ENCODE peak calls at places on chromosomes 12 and 14, in eight cellular contexts. H, V, X, W, S, J, T and Z are unnamed samples.

GRCh38 chr14:100827751-100828447 is 2.0 kb downstream of the MEG3 start:
- DNase-seq in H (no peak), V (peak), X (no peak), W (no peak), S (peak), J (no peak), T (no peak), Z (peak)

GRCh38 chr12:47356129-47356622 is 276.4 kb upstream of the AMIGO2 start:
- DNase-seq in H (no peak), V (no peak), X (no peak), W (no peak), S (peak), J (no peak), T (no peak), Z (no peak)

GRCh38 chr12:92403210-92404175 is 257.8 kb upstream of the BTG1 start:
- DNase-seq in H (no peak), V (no peak), X (no peak), W (no peak), S (no peak), J (peak), T (no peak), Z (no peak)

GRCh38 chr12:26195250-26195640 is at the start of gene SSPN:
- DNase-seq in H (peak), V (peak), X (peak), W (peak), S (peak), J (peak), T (peak), Z (peak)

GRCh38 chr12:109766251-109766778 is 52.7 kb downstream of the FAM222A start:
- DNase-seq in H (no peak), V (no peak), X (no peak), W (no peak), S (no peak), J (no peak), T (no peak), Z (no peak)

GRCh38 chr14:105890474-105891220 is 364.3 kb downstream of the TMEM121 start:
- DNase-seq in H (no peak), V (no peak), X (no peak), W (no peak), S (no peak), J (no peak), T (no peak), Z (no peak)

GRCh38 chr12:131865196-131865875 is 29.1 kb upstream of the ULK1 start:
- DNase-seq in H (no peak), V (peak), X (peak), W (no peak), S (peak), J (no peak), T (no peak), Z (peak)

GRCh38 chr12:110717037-110717436 is 25.7 kb downstream of the PPP1CC start:
- DNase-seq in H (no peak), V (no peak), X (no peak), W (no peak), S (no peak), J (no peak), T (no peak), Z (no peak)

GRCh38 chr12:89448951-89449371 is 75.6 kb downstream of the GALNT4 start:
- DNase-seq in H (no peak), V (peak), X (peak), W (no peak), S (peak), J (no peak), T (no peak), Z (peak)

GRCh38 chr14:75441731-75442130 is 13.9 kb downstream of the JDP2 start:
- DNase-seq in H (no peak), V (no peak), X (no peak), W (no peak), S (no peak), J (no peak), T (no peak), Z (no peak)

GRCh38 chr12:89927226-89927698 is 218.6 kb upstream of the ATP2B1 start:
- DNase-seq in H (no peak), V (no peak), X (no peak), W (no peak), S (no peak), J (peak), T (no peak), Z (no peak)

GRCh38 chr12:65825573-65826512 is 1.6 kb downstream of the HMGA2 start:
- DNase-seq in H (no peak), V (peak), X (peak), W (peak), S (peak), J (peak), T (peak), Z (peak)

GRCh38 chr12:45336762-45337596 is 121.1 kb downstream of the ANO6 start:
- DNase-seq in H (no peak), V (peak), X (peak), W (no peak), S (peak), J (peak), T (no peak), Z (peak)

GRCh38 chr14:74474376-74474775 is 18.7 kb downstream of the NPC2 start:
- DNase-seq in H (no peak), V (no peak), X (no peak), W (no peak), S (no peak), J (no peak), T (no peak), Z (no peak)

GRCh38 chr12:62082448-62082847 is 177.8 kb upstream of the USP15 start:
- DNase-seq in H (no peak), V (no peak), X (no peak), W (no peak), S (no peak), J (no peak), T (no peak), Z (no peak)

GRCh38 chr12:52120951-52121847 is 41.7 kb downstream of the SMIM41 start:
- DNase-seq in H (no peak), V (peak), X (no peak), W (no peak), S (peak), J (no peak), T (no peak), Z (peak)

GRCh38 chr14:66379116-66379515 is 107.1 kb upstream of the CCDC196 start:
- DNase-seq in H (no peak), V (peak), X (no peak), W (peak), S (no peak), J (no peak), T (no peak), Z (peak)

GRCh38 chr12:26855337-26856089 is 22.5 kb upstream of the ITPR2 start:
- DNase-seq in H (no peak), V (no peak), X (no peak), W (no peak), S (no peak), J (no peak), T (no peak), Z (no peak)

GRCh38 chr12:41234672-41235071 is 46.6 kb downstream of the PDZRN4 start:
- DNase-seq in H (no peak), V (no peak), X (no peak), W (no peak), S (no peak), J (no peak), T (no peak), Z (no peak)

GRCh38 chr14:92154283-92154942 is 32.6 kb downstream of the CPSF2 start:
- DNase-seq in H (no peak), V (peak), X (no peak), W (no peak), S (peak), J (no peak), T (no peak), Z (peak)

GRCh38 chr14:34060747-34061050 is 109.8 kb upstream of the EGLN3 start:
- DNase-seq in H (no peak), V (no peak), X (no peak), W (peak), S (no peak), J (no peak), T (no peak), Z (no peak)

GRCh38 chr12:60209933-60210332 is 614.1 kb downstream of the SLC16A7 start:
- DNase-seq in H (no peak), V (peak), X (no peak), W (no peak), S (no peak), J (peak), T (no peak), Z (no peak)

GRCh38 chr12:121128908-121129704 is 3.6 kb upstream of the P2RX7 start:
- DNase-seq in H (no peak), V (no peak), X (peak), W (no peak), S (peak), J (peak), T (no peak), Z (peak)

GRCh38 chr12:3098436-3098835 is 21.3 kb downstream of the TSPAN9 start:
- DNase-seq in H (no peak), V (no peak), X (no peak), W (no peak), S (no peak), J (no peak), T (no peak), Z (no peak)

GRCh38 chr12:53676715-53677611 is 1.1 kb upstream of the ATP5MC2 start:
- DNase-seq in H (peak), V (no peak), X (peak), W (peak), S (peak), J (no peak), T (peak), Z (peak)

GRCh38 chr12:59142175-59142574 is 221.9 kb upstream of the LRIG3 start:
- DNase-seq in H (no peak), V (no peak), X (no peak), W (no peak), S (no peak), J (no peak), T (no peak), Z (no peak)

GRCh38 chr14:33680873-33681272 is 270.0 kb downstream of the EGLN3 start:
- DNase-seq in H (no peak), V (no peak), X (no peak), W (no peak), S (no peak), J (no peak), T (no peak), Z (no peak)

GRCh38 chr14:87109271-87109670 is 883.7 kb downstream of the GALC start:
- DNase-seq in H (no peak), V (no peak), X (no peak), W (no peak), S (no peak), J (no peak), T (no peak), Z (no peak)

GRCh38 chr12:2800046-2800570 is 5.3 kb downstream of the FKBP4 start:
- DNase-seq in H (no peak), V (no peak), X (no peak), W (no peak), S (no peak), J (no peak), T (no peak), Z (no peak)

GRCh38 chr12:49049566-49050224 is 10.9 kb downstream of the KMT2D start:
- DNase-seq in H (no peak), V (peak), X (peak), W (no peak), S (peak), J (no peak), T (no peak), Z (peak)

GRCh38 chr12:57006809-57007475 is 596 bp upstream of the ZBTB39 start:
- DNase-seq in H (no peak), V (no peak), X (no peak), W (no peak), S (no peak), J (no peak), T (no peak), Z (no peak)
- H3K4me3 ChIP-seq in H (no peak), V (peak), X (no peak), W (no peak), S (peak), J (peak), T (peak), Z (no peak)

GRCh38 chr12:125246346-125246656 is 181.1 kb downstream of the AACS start:
- DNase-seq in H (no peak), V (no peak), X (no peak), W (no peak), S (no peak), J (no peak), T (no peak), Z (no peak)

GRCh38 chr12:125247477-125247876 is 182.2 kb downstream of the AACS start:
- DNase-seq in H (no peak), V (no peak), X (no peak), W (no peak), S (no peak), J (no peak), T (no peak), Z (no peak)

GRCh38 chr12:125245601-125246345 is 180.5 kb downstream of the AACS start:
- DNase-seq in H (no peak), V (no peak), X (no peak), W (no peak), S (no peak), J (no peak), T (no peak), Z (no peak)

GRCh38 chr12:125249066-125249824 is 184.0 kb downstream of the AACS start:
- DNase-seq in H (no peak), V (no peak), X (no peak), W (no peak), S (no peak), J (no peak), T (no peak), Z (no peak)

DNA sequence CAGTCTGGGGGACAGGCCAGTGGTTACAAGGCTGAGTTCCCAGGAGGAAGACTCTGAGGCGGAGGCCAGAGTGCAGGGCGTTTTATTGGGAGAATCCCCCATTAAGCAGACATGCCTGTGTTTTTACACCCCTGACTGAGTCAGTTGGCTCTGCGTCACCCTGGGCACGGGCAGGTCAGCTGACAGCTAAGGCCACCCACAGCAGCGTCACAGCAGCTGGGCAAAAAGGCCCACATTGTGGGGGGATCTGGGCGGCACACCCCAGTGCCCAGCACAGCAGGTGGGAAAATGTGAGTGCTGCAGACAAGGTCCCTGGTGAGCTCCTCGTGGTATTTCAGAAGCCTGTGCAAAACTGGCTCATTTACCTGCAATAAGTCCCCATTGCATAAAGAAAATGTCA is 184.7 kb downstream of the AACS start:
- DNase-seq in H (no peak), V (no peak), X (no peak), W (no peak), S (no peak), J (no peak), T (no peak), Z (no peak)
- H3K9ac ChIP-seq in H (no peak), V (no peak), X (no peak), W (no peak), S (no peak), J (no peak), T (no peak), Z (no peak)

DNA sequence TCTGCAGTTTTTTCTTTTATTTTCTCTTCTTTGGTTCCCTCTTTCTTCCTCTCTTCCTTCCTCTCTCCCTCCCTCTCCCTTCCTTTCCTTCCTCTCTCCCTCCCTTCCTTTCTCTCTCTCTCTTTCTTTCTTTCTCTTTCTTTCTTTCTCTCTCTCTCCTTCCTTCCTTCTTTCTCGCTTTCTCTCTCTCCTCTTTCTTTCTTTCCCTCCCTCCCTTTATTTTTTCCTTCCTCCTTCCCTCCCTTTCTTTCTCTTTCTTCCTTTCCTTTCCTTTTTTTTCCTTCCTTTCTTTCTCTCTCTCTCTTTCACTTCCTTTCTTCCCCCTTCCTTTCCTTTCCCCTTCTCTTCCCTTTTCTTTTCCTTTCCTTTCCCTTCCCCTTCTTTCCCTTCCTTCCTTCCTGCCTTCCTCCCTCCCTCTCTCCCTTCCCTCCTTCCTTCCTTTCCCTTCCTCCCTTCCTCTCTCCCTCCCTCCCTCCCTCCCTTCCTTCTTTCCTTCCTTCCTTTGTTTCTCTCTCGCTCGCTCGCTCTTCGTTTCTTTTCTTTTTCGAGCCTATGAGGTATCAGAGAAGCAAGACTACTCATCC is 13.7 kb downstream of the CFAP54 start:
- DNase-seq in H (no peak), V (no peak), X (no peak), W (no peak), S (no peak), J (no peak), T (no peak), Z (no peak)
- H3K4me3 ChIP-seq in H (no peak), V (no peak), X (no peak), W (no peak), S (no peak), J (peak), T (no peak), Z (no peak)

GRCh38 chr14:68139466-68140110 is 320.0 kb downstream of the RAD51B start:
- DNase-seq in H (no peak), V (peak), X (no peak), W (no peak), S (no peak), J (no peak), T (no peak), Z (no peak)
- H3K9ac ChIP-seq in H (no peak), V (peak), X (peak), W (no peak), S (no peak), J (no peak), T (no peak), Z (no peak)

DNA sequence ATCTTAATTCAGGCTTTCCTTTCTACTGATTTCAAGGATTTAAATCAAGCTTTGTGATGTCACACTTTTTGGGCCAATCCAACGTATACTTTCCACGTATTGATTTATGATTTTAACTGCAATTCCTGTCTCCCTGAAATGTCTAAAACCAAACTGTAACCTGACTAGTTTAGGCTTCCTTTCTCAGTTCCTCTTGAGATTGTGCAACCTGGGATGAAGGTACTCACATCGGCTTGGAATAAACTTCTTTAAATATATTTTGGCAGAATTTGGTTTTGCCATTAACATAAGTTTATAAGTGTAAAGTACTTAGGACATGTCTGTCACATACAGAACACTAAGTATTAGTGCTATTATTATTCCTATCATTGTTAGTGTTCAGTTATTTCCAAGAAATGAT is 224.6 kb downstream of the CRADD start:
- DNase-seq in H (no peak), V (no peak), X (no peak), W (no peak), S (no peak), J (no peak), T (no peak), Z (no peak)
- H3K4me3 ChIP-seq in H (no peak), V (no peak), X (no peak), W (no peak), S (no peak), J (no peak), T (no peak), Z (no peak)

DNA sequence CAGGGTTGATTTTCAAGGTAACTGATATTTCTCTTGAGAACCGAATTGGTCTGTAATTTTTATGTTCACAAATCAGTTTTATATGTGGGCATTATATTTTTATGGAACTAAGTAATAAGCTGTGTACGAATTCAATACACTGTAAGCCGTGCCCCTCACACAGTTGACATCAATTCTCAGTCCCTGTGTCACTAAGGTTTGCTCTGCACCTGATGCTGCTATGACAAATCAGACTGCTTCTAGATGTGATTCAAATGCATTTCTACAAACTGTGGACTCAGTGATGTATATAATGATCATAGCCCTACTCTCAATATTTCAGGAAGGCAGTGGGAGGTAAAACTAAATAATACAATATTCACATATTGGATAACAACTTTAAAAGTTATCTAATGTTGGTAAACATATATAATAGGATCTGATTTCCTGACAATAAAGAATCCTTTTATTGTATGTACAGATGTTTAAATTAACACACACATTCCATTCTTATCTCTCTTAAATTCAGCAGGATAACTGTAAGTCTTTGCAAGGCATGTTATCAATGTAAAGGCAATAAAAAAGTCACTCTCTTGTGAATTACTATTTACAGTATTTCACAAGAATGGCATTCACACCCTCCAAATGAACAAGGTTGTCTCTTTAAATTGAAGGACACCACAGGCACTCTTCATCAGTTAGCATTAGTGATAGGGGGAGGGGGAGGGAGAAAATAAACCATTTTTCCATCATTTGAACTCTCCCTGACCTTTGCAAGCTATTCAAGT is 87.2 kb upstream of the SOX5 start:
- DNase-seq in H (no peak), V (no peak), X (no peak), W (no peak), S (no peak), J (no peak), T (no peak), Z (no peak)
- H3K9ac ChIP-seq in H (no peak), V (no peak), X (no peak), W (no peak), S (no peak), J (no peak), T (no peak), Z (no peak)

DNA sequence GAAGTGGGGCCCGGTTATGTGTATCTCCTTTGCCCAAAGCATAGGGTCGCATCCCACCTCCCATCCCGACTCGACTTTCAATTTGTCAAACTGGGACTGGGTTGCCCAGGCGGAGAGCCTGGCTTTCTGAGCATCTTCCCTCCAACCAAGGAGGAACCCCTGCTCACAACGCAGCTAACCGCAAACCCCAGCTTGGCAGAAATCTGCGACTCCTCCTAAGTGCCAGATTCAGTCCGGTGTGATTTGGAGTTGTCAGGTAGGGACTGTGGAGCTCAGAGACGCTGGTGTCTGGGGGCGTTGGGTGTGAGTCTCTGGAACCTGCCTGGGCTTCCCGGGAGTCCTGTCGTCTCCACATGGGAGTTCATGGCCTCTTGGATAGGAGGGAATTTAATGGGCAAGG is 1126.7 kb downstream of the AACS start:
- DNase-seq in H (no peak), V (no peak), X (no peak), W (no peak), S (no peak), J (no peak), T (no peak), Z (no peak)
- H3K4me3 ChIP-seq in H (peak), V (no peak), X (peak), W (no peak), S (no peak), J (no peak), T (no peak), Z (no peak)